ENCODE peak calls at places on chromosomes 2 and 18, in four cellular contexts. H, O, S and Q are unnamed samples.

GRCh38 chr2:221447310-221447709 is 124.8 kb downstream of the EPHA4 start:
- DNase-seq in H (no peak), O (no peak), S (no peak), Q (no peak)

GRCh38 chr2:202721621-202722020 is 86.9 kb downstream of the FAM117B start:
- DNase-seq in H (no peak), O (no peak), S (no peak), Q (no peak)

GRCh38 chr2:171630812-171631626 is 56.2 kb upstream of the DYNC1I2 start:
- DNase-seq in H (no peak), O (no peak), S (no peak), Q (no peak)

GRCh38 chr2:203340791-203341487 is 12.7 kb downstream of the ABI2 start:
- DNase-seq in H (no peak), O (no peak), S (no peak), Q (no peak)

GRCh38 chr2:169734172-169734847 is 678 bp downstream of the KLHL23 start:
- DNase-seq in H (peak; percentile 23), O (no peak), S (no peak), Q (no peak)

GRCh38 chr2:10048501-10049171 is 5.3 kb downstream of the KLF11 start:
- DNase-seq in H (no peak), O (no peak), S (no peak), Q (peak; percentile 73)

GRCh38 chr2:159366538-159366937 is 80.0 kb upstream of the WDSUB1 start:
- DNase-seq in H (no peak), O (no peak), S (no peak), Q (no peak)

GRCh38 chr18:35127201-35127600 is 86.0 kb downstream of the MAPRE2 start:
- DNase-seq in H (no peak), O (no peak), S (no peak), Q (no peak)